ENCODE peak calls at places on chromosome 22, in seven cellular contexts. One of them, this sample, is unnamed.

GRCh38 chr22:23175817-23176644 is 4.3 kb upstream of the BCR start:
- DNase-seq in pancreas: no peak
- DNase-seq in IMR-90: no peak
- DNase-seq in hepatocyte: no peak
- DNase-seq in cardiac muscle cell: no peak
- DNase-seq in colonic mucosa: no peak
- DNase-seq in right atrium auricular region: no peak
- DNase-seq in this sample: no peak

GRCh38 chr22:33542153-33542552 is 378.1 kb downstream of the LARGE1 start:
- DNase-seq in pancreas: no peak
- DNase-seq in IMR-90: no peak
- DNase-seq in hepatocyte: no peak
- DNase-seq in cardiac muscle cell: no peak
- DNase-seq in colonic mucosa: no peak
- DNase-seq in right atrium auricular region: no peak
- DNase-seq in this sample: no peak

GRCh38 chr22:33697640-33698039 is 222.6 kb downstream of the LARGE1 start:
- DNase-seq in pancreas: no peak
- DNase-seq in IMR-90: peak; percentile 59
- DNase-seq in hepatocyte: no peak
- DNase-seq in cardiac muscle cell: no peak
- DNase-seq in colonic mucosa: no peak
- DNase-seq in right atrium auricular region: no peak
- DNase-seq in this sample: no peak

GRCh38 chr22:37650463-37651136 is 7.9 kb upstream of the PDXP start:
- DNase-seq in pancreas: no peak
- DNase-seq in IMR-90: no peak
- DNase-seq in hepatocyte: no peak
- DNase-seq in cardiac muscle cell: no peak
- DNase-seq in colonic mucosa: no peak
- DNase-seq in right atrium auricular region: no peak
- DNase-seq in this sample: no peak

GRCh38 chr22:31661851-31662667 is at the start of gene PISD:
- DNase-seq in pancreas: peak; percentile 97
- DNase-seq in IMR-90: peak; percentile 91
- DNase-seq in hepatocyte: peak; percentile 99
- DNase-seq in cardiac muscle cell: peak; percentile 96
- DNase-seq in colonic mucosa: peak; percentile 98
- DNase-seq in right atrium auricular region: peak; percentile 96
- DNase-seq in this sample: peak; percentile 92

GRCh38 chr22:19631899-19632670 is 82.2 kb upstream of the SEPTIN5 start:
- DNase-seq in pancreas: no peak
- DNase-seq in IMR-90: peak; percentile 27
- DNase-seq in hepatocyte: peak; percentile 46
- DNase-seq in cardiac muscle cell: peak; percentile 56
- DNase-seq in colonic mucosa: no peak
- DNase-seq in right atrium auricular region: no peak
- DNase-seq in this sample: no peak

GRCh38 chr22:23207786-23208325 is 27.5 kb downstream of the BCR start:
- DNase-seq in pancreas: no peak
- DNase-seq in IMR-90: no peak
- DNase-seq in hepatocyte: no peak
- DNase-seq in cardiac muscle cell: no peak
- DNase-seq in colonic mucosa: no peak
- DNase-seq in right atrium auricular region: no peak
- DNase-seq in this sample: no peak

GRCh38 chr22:43624144-43624998 is 187.7 kb downstream of the EFCAB6 start:
- DNase-seq in pancreas: no peak
- DNase-seq in IMR-90: no peak
- DNase-seq in hepatocyte: no peak
- DNase-seq in cardiac muscle cell: no peak
- DNase-seq in colonic mucosa: no peak
- DNase-seq in right atrium auricular region: no peak
- DNase-seq in this sample: no peak

GRCh38 chr22:25143161-25144076 is 56.2 kb upstream of the CRYBB3 start:
- DNase-seq in pancreas: no peak
- DNase-seq in IMR-90: no peak
- DNase-seq in hepatocyte: no peak
- DNase-seq in cardiac muscle cell: no peak
- DNase-seq in colonic mucosa: no peak
- DNase-seq in right atrium auricular region: no peak
- DNase-seq in this sample: no peak

GRCh38 chr22:42947211-42947990 is 67.5 kb downstream of the PACSIN2 start:
- DNase-seq in pancreas: peak; percentile 90
- DNase-seq in IMR-90: peak; percentile 41
- DNase-seq in hepatocyte: no peak
- DNase-seq in cardiac muscle cell: no peak
- DNase-seq in colonic mucosa: no peak
- DNase-seq in right atrium auricular region: no peak
- DNase-seq in this sample: no peak

GRCh38 chr22:50250249-50250554 is 863 bp downstream of the HDAC10 start:
- DNase-seq in pancreas: no peak
- DNase-seq in IMR-90: no peak
- DNase-seq in hepatocyte: no peak
- DNase-seq in cardiac muscle cell: no peak
- DNase-seq in colonic mucosa: no peak
- DNase-seq in right atrium auricular region: no peak
- DNase-seq in this sample: no peak

GRCh38 chr22:41687901-41688364 is 734 bp downstream of the SNU13 start:
- DNase-seq in pancreas: no peak
- DNase-seq in IMR-90: peak; percentile 22
- DNase-seq in hepatocyte: peak; percentile 51
- DNase-seq in cardiac muscle cell: peak; percentile 36
- DNase-seq in colonic mucosa: no peak
- DNase-seq in right atrium auricular region: no peak
- DNase-seq in this sample: no peak

GRCh38 chr22:37905534-37906363 is at the start of gene MICALL1:
- DNase-seq in pancreas: peak; percentile 92
- DNase-seq in IMR-90: peak; percentile 67
- DNase-seq in hepatocyte: peak; percentile 93
- DNase-seq in cardiac muscle cell: peak; percentile 83
- DNase-seq in colonic mucosa: peak; percentile 72
- DNase-seq in right atrium auricular region: peak; percentile 59
- DNase-seq in this sample: no peak

GRCh38 chr22:36452473-36453265 is 28.8 kb downstream of the TXN2 start:
- DNase-seq in pancreas: no peak
- DNase-seq in IMR-90: no peak
- DNase-seq in hepatocyte: peak; percentile 2
- DNase-seq in cardiac muscle cell: no peak
- DNase-seq in colonic mucosa: no peak
- DNase-seq in right atrium auricular region: no peak
- DNase-seq in this sample: no peak

GRCh38 chr22:36455571-36456458 is 25.6 kb downstream of the TXN2 start:
- DNase-seq in pancreas: peak; percentile 71
- DNase-seq in IMR-90: no peak
- DNase-seq in hepatocyte: peak; percentile 27
- DNase-seq in cardiac muscle cell: no peak
- DNase-seq in colonic mucosa: peak; percentile 60
- DNase-seq in right atrium auricular region: no peak
- DNase-seq in this sample: no peak

GRCh38 chr22:36454916-36455570 is 26.4 kb downstream of the TXN2 start:
- DNase-seq in pancreas: peak; percentile 97
- DNase-seq in IMR-90: peak; percentile 84
- DNase-seq in hepatocyte: peak; percentile 98
- DNase-seq in cardiac muscle cell: peak; percentile 93
- DNase-seq in colonic mucosa: peak; percentile 97
- DNase-seq in right atrium auricular region: peak; percentile 92
- DNase-seq in this sample: peak; percentile 85

GRCh38 chr22:36453266-36453607 is 28.2 kb downstream of the TXN2 start:
- DNase-seq in pancreas: no peak
- DNase-seq in IMR-90: no peak
- DNase-seq in hepatocyte: no peak
- DNase-seq in cardiac muscle cell: no peak
- DNase-seq in colonic mucosa: peak; percentile 53
- DNase-seq in right atrium auricular region: no peak
- DNase-seq in this sample: no peak

DNA sequence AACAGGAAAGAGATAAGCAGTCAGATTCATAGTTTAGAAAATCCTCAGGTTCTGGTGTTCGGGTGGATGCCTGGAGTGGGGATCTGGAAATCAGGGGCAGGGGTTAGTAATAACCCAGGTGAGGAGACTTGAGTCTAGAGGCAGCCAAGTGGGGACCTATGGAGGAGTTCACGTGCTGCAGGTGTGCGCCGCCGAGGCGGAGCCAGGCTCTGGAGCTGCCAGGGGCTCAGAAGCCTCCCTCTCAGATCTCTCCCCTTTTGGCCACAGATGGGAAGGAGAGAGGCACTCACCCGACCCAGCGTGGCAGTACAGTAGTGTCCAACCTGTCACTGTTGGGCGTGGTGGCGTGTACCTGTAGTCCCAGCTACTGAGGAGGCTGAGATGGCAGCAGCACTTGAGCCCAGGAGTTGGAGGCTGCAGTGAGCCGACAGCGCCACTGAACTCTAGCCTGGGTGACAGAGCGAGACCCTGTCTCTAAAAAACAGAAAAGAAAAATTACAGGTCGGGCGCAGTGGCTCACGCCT is 27.5 kb downstream of the TXN2 start:
- DNase-seq in pancreas: no peak
- DNase-seq in IMR-90: no peak
- DNase-seq in hepatocyte: no peak
- DNase-seq in cardiac muscle cell: no peak
- DNase-seq in colonic mucosa: no peak
- DNase-seq in right atrium auricular region: no peak
- DNase-seq in this sample: no peak
- H3K4me1 ChIP-seq in pancreas: peaks cover 20% of the 10 kb centered on the region
- H3K4me1 ChIP-seq in IMR-90: peaks cover 18% of the 10 kb centered on the region
- H3K4me1 ChIP-seq in hepatocyte: peaks cover 21% of the 10 kb centered on the region
- H3K4me1 ChIP-seq in cardiac muscle cell: peaks cover 24% of the 10 kb centered on the region
- H3K4me1 ChIP-seq in colonic mucosa: peaks cover 13% of the 10 kb centered on the region
- H3K4me1 ChIP-seq in right atrium auricular region: no peaks in the 10 kb centered on the region
- H3K4me1 ChIP-seq in this sample: peaks cover 6% of the 10 kb centered on the region

DNA sequence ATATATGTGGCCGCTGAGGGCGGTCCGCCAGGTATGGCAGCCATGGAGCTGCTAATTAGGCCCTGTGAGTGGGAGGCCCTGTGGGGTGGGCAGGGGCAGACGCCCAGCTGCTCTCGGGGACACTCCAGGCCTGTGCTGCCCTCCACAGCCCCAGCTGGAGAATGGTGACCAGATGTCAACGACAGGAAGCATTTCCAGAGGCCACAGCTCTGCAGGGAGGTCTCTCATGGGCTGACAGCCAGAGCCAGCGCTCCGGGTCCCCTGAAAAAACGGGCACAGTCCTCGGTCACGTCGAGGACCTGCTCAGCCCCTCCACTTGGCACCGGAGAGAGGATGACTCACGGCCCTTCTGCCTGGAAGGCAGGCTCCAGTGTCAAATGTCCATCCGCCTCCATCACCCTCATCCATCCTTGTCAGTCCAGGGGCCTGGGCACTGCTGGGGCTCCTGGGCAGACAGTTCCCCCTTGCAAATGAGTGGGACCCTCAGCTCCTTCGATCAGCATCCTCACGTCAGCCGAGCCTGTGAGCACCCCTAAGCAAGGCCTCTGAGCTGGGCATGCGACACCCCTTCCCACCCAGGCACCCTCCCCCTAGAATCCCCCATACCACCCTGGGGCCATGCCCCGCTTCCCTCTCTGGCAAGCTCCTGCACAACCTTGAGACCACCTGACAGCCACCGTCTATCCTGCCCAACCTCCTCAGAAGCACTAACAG is 1.9 kb downstream of the BID start:
- DNase-seq in pancreas: no peak
- DNase-seq in IMR-90: peak; percentile 42
- DNase-seq in hepatocyte: no peak
- DNase-seq in cardiac muscle cell: no peak
- DNase-seq in colonic mucosa: no peak
- DNase-seq in right atrium auricular region: no peak
- DNase-seq in this sample: no peak
- H3K27ac ChIP-seq in pancreas: no peak overlapping the region
- H3K27ac ChIP-seq in IMR-90: no peak overlapping the region
- H3K27ac ChIP-seq in hepatocyte: no peak overlapping the region
- H3K27ac ChIP-seq in cardiac muscle cell: no peak overlapping the region
- H3K27ac ChIP-seq in colonic mucosa: peak overlapping the region; percentile 17
- H3K27ac ChIP-seq in right atrium auricular region: no peak overlapping the region
- H3K27ac ChIP-seq in this sample: no peak overlapping the region

GRCh38 chr22:39524089-39524752 is 3.9 kb downstream of the ATF4 start:
- DNase-seq in pancreas: no peak
- DNase-seq in IMR-90: no peak
- DNase-seq in hepatocyte: no peak
- DNase-seq in cardiac muscle cell: no peak
- DNase-seq in colonic mucosa: no peak
- DNase-seq in right atrium auricular region: no peak
- DNase-seq in this sample: no peak
- H3K4me1 ChIP-seq in pancreas: peaks cover 6% of the 10 kb centered on the region
- H3K4me1 ChIP-seq in IMR-90: peaks cover under 1% of the 10 kb centered on the region
- H3K4me1 ChIP-seq in hepatocyte: peaks cover 32% of the 10 kb centered on the region
- H3K4me1 ChIP-seq in cardiac muscle cell: peaks cover 19% of the 10 kb centered on the region
- H3K4me1 ChIP-seq in colonic mucosa: peaks cover 26% of the 10 kb centered on the region
- H3K4me1 ChIP-seq in right atrium auricular region: no peaks in the 10 kb centered on the region
- H3K4me1 ChIP-seq in this sample: peaks cover 5% of the 10 kb centered on the region

GRCh38 chr22:40273319-40273718 is 73.0 kb upstream of the ADSL start:
- DNase-seq in pancreas: no peak
- DNase-seq in IMR-90: no peak
- DNase-seq in hepatocyte: no peak
- DNase-seq in cardiac muscle cell: no peak
- DNase-seq in colonic mucosa: no peak
- DNase-seq in right atrium auricular region: no peak
- DNase-seq in this sample: no peak
- H3K27ac ChIP-seq in pancreas: no peak overlapping the region
- H3K27ac ChIP-seq in IMR-90: no peak overlapping the region
- H3K27ac ChIP-seq in hepatocyte: no peak overlapping the region
- H3K27ac ChIP-seq in cardiac muscle cell: no peak overlapping the region
- H3K27ac ChIP-seq in colonic mucosa: no peak overlapping the region
- H3K27ac ChIP-seq in right atrium auricular region: no peak overlapping the region
- H3K27ac ChIP-seq in this sample: no peak overlapping the region

This sample was measured in iPS DF 6.9.